ENCODE peak calls at places on chromosomes 13 and 19, in eight cellular contexts. C, O, H, K, S, V, L and W are unnamed samples.

GRCh38 chr19:20153281-20153680 is 13.7 kb upstream of the ZNF486 start:
- DNase-seq in S (no peak), K (no peak), O (no peak), C (no peak), V (no peak), H (no peak), L (no peak), W (no peak)

GRCh38 chr19:47756953-47757608 is 11.7 kb downstream of the NOP53 start:
- DNase-seq in H (no peak), O (no peak), L (no peak), C (no peak), V (no peak), K (no peak), S (no peak), W (no peak)

GRCh38 chr19:17209126-17210036 is 5.8 kb upstream of the USE1 start:
- DNase-seq in V (no peak), K (no peak), S (peak; percentile 38), C (peak; percentile 78), H (no peak), O (no peak), L (no peak), W (no peak)

GRCh38 chr13:48660356-48661076 is 6.8 kb downstream of the CYSLTR2 start:
- DNase-seq in H (no peak), V (no peak), L (no peak), C (no peak), S (no peak), O (no peak), K (no peak), W (no peak)

GRCh38 chr13:83943530-83944279 is 61.4 kb upstream of the SLITRK1 start:
- DNase-seq in H (no peak), K (no peak), S (no peak), L (no peak), V (no peak), O (no peak), C (no peak), W (no peak)

GRCh38 chr19:2983351-2984195 is 6.2 kb downstream of the TLE6 start:
- DNase-seq in L (peak; percentile 85), K (peak; percentile 86), O (peak; percentile 74), S (peak; percentile 93), V (no peak), C (no peak), H (peak; percentile 74), W (no peak)

GRCh38 chr19:4969772-4970531 is 1.0 kb downstream of the KDM4B start:
- DNase-seq in H (no peak), V (no peak), L (no peak), K (no peak), S (peak; percentile 36), O (peak; percentile 30), C (peak; percentile 82), W (no peak)

GRCh38 chr13:97499181-97499580 is 65.2 kb downstream of the RAP2A start:
- DNase-seq in K (no peak), V (no peak), H (no peak), C (no peak), S (no peak), L (no peak), O (no peak), W (no peak)

GRCh38 chr19:14473915-14474578 is 1.1 kb downstream of the PTGER1 start:
- DNase-seq in L (no peak), O (no peak), C (no peak), S (no peak), K (no peak), H (no peak), V (no peak), W (no peak)

GRCh38 chr19:44777715-44778347 is at the start of gene CBLC:
- DNase-seq in L (no peak), C (no peak), O (no peak), K (peak; percentile 82), H (no peak), V (no peak), S (no peak), W (no peak)

GRCh38 chr13:111539791-111540446 is 219.5 kb downstream of the TEX29 start:
- DNase-seq in S (no peak), L (no peak), C (peak; percentile 66), O (no peak), H (no peak), V (no peak), K (no peak), W (peak; percentile 86)

GRCh38 chr13:28716511-28716910 is 2.3 kb downstream of the SLC46A3 start:
- DNase-seq in K (peak; percentile 38), V (no peak), O (peak; percentile 73), C (no peak), L (no peak), S (peak; percentile 89), H (peak; percentile 30), W (no peak)

GRCh38 chr13:113002206-113002821 is 33.3 kb downstream of the MCF2L start:
- DNase-seq in S (no peak), K (no peak), O (no peak), C (no peak), V (no peak), L (no peak), H (no peak), W (no peak)

GRCh38 chr13:34208326-34208725 is 390.4 kb downstream of the RFC3 start:
- DNase-seq in K (no peak), V (no peak), O (peak; percentile 51), S (peak; percentile 27), C (no peak), H (no peak), L (no peak), W (no peak)

GRCh38 chr19:47369923-47370625 is 21.0 kb downstream of the DHX34 start:
- DNase-seq in S (peak; percentile 57), L (no peak), O (peak; percentile 33), C (peak; percentile 89), K (no peak), V (peak; percentile 23), H (no peak), W (no peak)

GRCh38 chr19:48490980-48491792 is 20.4 kb downstream of the LMTK3 start:
- DNase-seq in L (no peak), C (peak; percentile 84), O (no peak), S (no peak), H (no peak), V (no peak), K (peak; percentile 50), W (no peak)

GRCh38 chr13:53545340-53545941 is 516.8 kb downstream of the OLFM4 start:
- DNase-seq in H (no peak), S (no peak), V (no peak), O (no peak), C (no peak), K (no peak), L (no peak), W (peak; percentile 78)

GRCh38 chr13:67841071-67841470 is 610.9 kb upstream of the PCDH9 start:
- DNase-seq in L (no peak), O (no peak), C (no peak), H (no peak), S (no peak), K (no peak), V (no peak), W (no peak)

GRCh38 chr19:48325265-48325910 is at the start of gene EMP3:
- DNase-seq in O (peak; percentile 95), H (peak; percentile 82), L (peak; percentile 88), S (peak; percentile 96), V (peak; percentile 80), K (peak; percentile 71), C (peak; percentile 93), W (peak; percentile 95)

DNA sequence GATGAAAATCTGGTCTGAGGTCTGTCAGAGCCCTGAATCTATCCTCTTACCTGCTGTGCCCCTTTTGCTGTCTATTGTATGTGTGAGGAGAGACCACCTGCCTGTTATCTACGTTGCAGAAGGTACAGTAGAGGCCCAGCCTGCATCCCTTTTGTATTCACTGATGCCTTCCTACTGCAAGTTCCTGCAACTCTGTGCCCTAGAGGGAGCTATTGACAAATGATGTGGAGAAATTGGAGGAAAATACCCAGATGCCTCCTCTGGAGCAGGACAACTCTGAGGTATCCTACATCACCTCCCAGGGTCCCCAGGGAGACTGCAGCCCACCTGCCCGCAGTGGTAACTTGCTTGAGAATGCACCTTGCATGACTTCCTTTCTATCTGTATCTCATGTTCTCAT is 33.7 kb downstream of the SIAH3 start:
- DNase-seq in L (no peak), S (no peak), K (no peak), V (no peak), O (no peak), H (no peak), C (no peak), W (no peak)
- TF ChIP-seq CTCF in L (no peak), S (no peak), K (no peak), V (peak; percentile 5), O (no peak), H (no peak), C (no peak), W (peak; percentile 27)

DNA sequence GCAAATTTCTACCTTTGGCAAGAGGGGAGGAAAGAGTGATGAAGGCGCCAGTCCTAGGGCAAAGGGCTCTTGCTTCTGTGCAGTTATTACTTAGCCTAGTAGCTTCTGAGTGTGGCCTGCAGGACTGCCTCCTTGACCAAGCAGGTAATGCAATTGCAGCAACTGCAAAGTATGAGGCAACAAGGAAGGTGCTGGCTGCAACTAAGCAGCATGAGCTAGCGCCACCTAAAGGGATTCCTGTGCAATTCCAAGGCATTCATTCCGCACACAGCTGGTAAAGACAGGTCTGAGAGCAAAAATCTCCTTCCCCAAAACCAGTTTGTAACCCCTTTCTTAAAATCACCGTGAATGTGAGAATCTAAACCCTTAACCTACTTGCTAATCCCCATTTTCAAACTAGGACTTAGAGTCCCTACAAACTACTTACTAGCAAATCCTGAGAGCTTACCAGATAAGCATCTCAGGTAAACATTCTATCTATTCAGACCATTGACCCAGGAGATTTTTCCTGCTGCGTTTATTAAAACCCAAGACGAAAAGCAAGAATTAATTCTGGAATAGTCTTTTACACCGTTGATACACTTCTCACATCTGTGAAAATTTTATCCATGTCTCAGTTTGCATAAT is 62.9 kb downstream of the DCT start:
- DNase-seq in K (no peak), S (peak; percentile 28), V (no peak), L (no peak), H (no peak), O (no peak), C (no peak), W (no peak)
- TF ChIP-seq CTCF in K (no peak), S (peak; percentile 44), V (peak; percentile 36), L (peak; percentile 21), H (peak; percentile 47), O (peak; percentile 29), C (no peak), W (peak; percentile 69)

GRCh38 chr19:11227201-11227886 is 12.1 kb upstream of the ANGPTL8 start:
- DNase-seq in V (no peak), S (no peak), O (no peak), H (no peak), K (no peak), C (no peak), L (no peak), W (no peak)
- TF ChIP-seq CTCF in V (no peak), S (peak; percentile 6), O (no peak), H (no peak), K (no peak), C (no peak), L (no peak), W (peak; percentile 40)

DNA sequence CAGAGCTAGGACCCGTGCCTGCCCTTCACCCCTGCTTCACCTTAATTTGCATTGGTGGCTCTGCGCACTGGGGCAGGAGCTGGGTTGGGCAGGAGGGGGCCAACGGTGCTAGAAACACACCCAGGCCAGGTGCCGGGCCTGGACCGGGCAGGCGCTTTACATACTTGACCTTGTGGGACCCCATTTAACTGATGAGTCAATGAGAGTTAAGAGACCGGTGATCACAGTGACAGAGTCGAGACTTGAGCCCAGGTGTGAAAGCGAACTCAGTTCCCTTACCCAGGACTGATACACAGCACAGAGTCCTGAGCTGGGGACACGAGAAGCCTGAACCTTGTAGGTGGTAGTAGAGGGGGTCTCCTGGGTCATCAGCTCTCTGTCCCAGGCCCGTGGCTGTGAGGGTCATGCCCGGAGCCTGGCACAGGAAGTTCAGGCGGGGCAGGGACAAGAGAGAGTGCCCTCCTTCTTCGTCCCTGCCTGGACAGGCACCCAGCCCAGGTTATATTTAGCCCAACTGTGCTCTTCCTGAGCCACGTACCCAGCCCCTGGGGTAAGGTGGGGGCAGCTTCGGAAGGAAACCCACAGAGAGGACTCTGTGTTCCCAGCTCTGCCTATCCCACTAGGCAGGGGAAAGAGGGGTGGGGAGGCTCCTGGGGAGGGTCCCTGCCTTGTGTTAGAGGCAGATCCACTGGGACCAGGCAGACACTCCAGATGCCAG is 1.9 kb downstream of the PRX start:
- DNase-seq in L (no peak), S (no peak), O (no peak), K (peak; percentile 62), C (no peak), H (peak; percentile 70), V (no peak), W (no peak)
- TF ChIP-seq CTCF in L (no peak), S (no peak), O (no peak), K (no peak), C (no peak), H (no peak), V (no peak), W (no peak)